ENCODE peak calls at places on chromosome 14, in ten cellular contexts. D is MM.1S, N is GM23248, L is astrocyte, J is fibroblast of lung, H is IMR-90, F is HCT116, R is GM23338, S is neural progenitor cell, B is mammary epithelial cell. U is an unnamed sample.

GRCh38 chr14:62694075-62694474 is 351.2 kb downstream of the KCNH5 start:
- DNase-seq in H (peak; percentile 99), J (peak; percentile 99), R (no peak), B (peak; percentile 99), S (no peak), F (no peak), N (no peak), D (no peak), L (peak; percentile 99), U (no peak)

GRCh38 chr14:95444132-95445129 is 72.0 kb downstream of the SYNE3 start:
- DNase-seq in D (no peak), F (no peak), R (no peak), L (no peak), H (no peak), J (no peak), S (no peak), B (no peak), N (no peak), U (no peak)

GRCh38 chr14:33070474-33070873 is 131.8 kb downstream of the NPAS3 start:
- DNase-seq in H (no peak), N (no peak), D (no peak), S (no peak), F (no peak), L (no peak), J (no peak), B (no peak), R (no peak), U (no peak)

GRCh38 chr14:65954915-65955314 is 531.3 kb upstream of the CCDC196 start:
- DNase-seq in B (no peak), S (no peak), F (no peak), R (no peak), N (no peak), H (no peak), D (no peak), L (no peak), J (no peak), U (no peak)

GRCh38 chr14:61396694-61397093 is 75.3 kb downstream of the PRKCH start:
- DNase-seq in S (no peak), H (no peak), J (no peak), R (no peak), F (no peak), D (no peak), B (no peak), L (no peak), N (no peak), U (no peak)

GRCh38 chr14:64444984-64445845 is 20.1 kb upstream of the AKAP5 start:
- DNase-seq in F (no peak), B (peak; percentile 80), D (peak; percentile 59), H (peak; percentile 77), J (peak; percentile 58), S (no peak), N (peak; percentile 67), L (peak; percentile 83), R (no peak), U (no peak)

GRCh38 chr14:74979442-74980397 is 23.0 kb upstream of the EIF2B2 start:
- DNase-seq in D (no peak), B (no peak), F (no peak), L (peak; percentile 11), J (peak; percentile 38), S (peak; percentile 70), R (peak; percentile 71), H (peak; percentile 36), N (peak; percentile 45), U (peak; percentile 37)

GRCh38 chr14:96136361-96136760 is 68.3 kb upstream of the BDKRB2 start:
- DNase-seq in B (peak; percentile 64), J (peak; percentile 86), D (no peak), F (no peak), N (peak; percentile 58), S (no peak), R (no peak), H (peak; percentile 88), L (peak; percentile 86), U (peak; percentile 22)

GRCh38 chr14:72679106-72679505 is 214.8 kb downstream of the DPF3 start:
- DNase-seq in F (no peak), N (peak; percentile 48), S (peak; percentile 7), R (no peak), B (no peak), J (peak; percentile 56), D (no peak), L (peak; percentile 56), H (peak; percentile 52), U (no peak)

GRCh38 chr14:101134851-101135486 is 231.4 kb upstream of the RTL1 start:
- DNase-seq in F (no peak), S (no peak), B (no peak), N (no peak), D (no peak), J (no peak), H (no peak), L (no peak), R (no peak), U (no peak)

GRCh38 chr14:61608245-61609142 is 86.8 kb upstream of the HIF1A start:
- DNase-seq in J (peak; percentile 60), N (peak; percentile 55), H (peak; percentile 52), L (peak; percentile 83), R (no peak), F (no peak), B (no peak), S (peak; percentile 87), D (no peak), U (peak; percentile 41)

GRCh38 chr14:31884776-31885379 is 192.2 kb upstream of the ARHGAP5 start:
- DNase-seq in J (peak; percentile 41), B (peak; percentile 79), F (no peak), N (peak; percentile 71), S (no peak), R (no peak), D (no peak), H (peak; percentile 60), L (peak; percentile 59), U (peak; percentile 79)

GRCh38 chr14:59376691-59377090 is 88.5 kb downstream of the GPR135 start:
- DNase-seq in R (no peak), L (no peak), S (no peak), F (no peak), N (no peak), H (no peak), D (no peak), J (peak; percentile 30), B (no peak), U (no peak)

GRCh38 chr14:59374048-59374447 is 91.1 kb downstream of the GPR135 start:
- DNase-seq in F (no peak), H (no peak), B (no peak), R (no peak), L (no peak), N (no peak), D (no peak), S (no peak), J (no peak), U (no peak)

GRCh38 chr14:59377485-59377884 is 87.7 kb downstream of the GPR135 start:
- DNase-seq in R (no peak), J (peak; percentile 37), N (no peak), F (no peak), S (no peak), B (no peak), H (no peak), L (no peak), D (no peak), U (no peak)

GRCh38 chr14:59377991-59378720 is 87.0 kb downstream of the GPR135 start:
- DNase-seq in J (no peak), R (no peak), F (no peak), H (no peak), L (no peak), N (no peak), D (no peak), B (no peak), S (no peak), U (no peak)
- H2AFZ ChIP-seq in J (no peak overlapping the region), R (no peak overlapping the region), F (no peak overlapping the region), H (no peak overlapping the region), L (no peak overlapping the region), N (no peak overlapping the region), D (no peak overlapping the region), B (no peak overlapping the region), S (no peak overlapping the region), U (no peak overlapping the region)

DNA sequence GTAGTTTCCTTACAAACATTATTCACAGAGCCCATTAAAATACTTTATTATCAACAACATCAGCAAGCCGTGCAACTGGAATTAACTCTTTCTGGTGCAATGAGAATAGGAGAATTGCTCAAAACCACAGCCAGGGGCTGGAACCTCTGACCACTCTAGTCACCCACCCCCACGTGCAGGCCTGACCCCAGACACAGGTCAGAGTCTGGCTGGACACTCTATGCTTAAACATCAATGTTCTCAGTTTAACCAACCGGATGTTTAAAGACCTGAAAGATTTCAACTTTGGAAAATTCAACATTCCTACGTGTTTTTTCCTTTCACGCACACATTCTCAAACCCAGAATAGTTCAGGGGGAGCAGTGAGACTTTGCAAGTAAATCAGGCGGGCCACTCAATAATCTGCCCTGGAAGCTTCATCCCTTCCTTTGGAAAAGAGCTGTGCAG is 65.1 kb downstream of the FOXN3 start:
- DNase-seq in L (no peak), H (no peak), R (no peak), J (no peak), S (no peak), D (no peak), F (no peak), N (peak; percentile 44), B (no peak), U (no peak)
- H3K4me2 ChIP-seq in L (peak overlapping the region; percentile 53), H (peak overlapping the region; percentile 55), R (peak overlapping the region; percentile 58), J (peak overlapping the region; percentile 44), S (peak overlapping the region; percentile 50), D (no peak overlapping the region), F (no peak overlapping the region), N (peak overlapping the region; percentile 85), B (no peak overlapping the region), U (peak overlapping the region; percentile 11)

GRCh38 chr14:44662250-44662891 is 155.3 kb upstream of the FSCB start:
- DNase-seq in S (no peak), D (peak; percentile 10), N (no peak), L (no peak), J (no peak), H (no peak), R (no peak), F (no peak), B (no peak), U (no peak)
- H2AFZ ChIP-seq in S (no peak overlapping the region), D (peak overlapping the region; percentile 51), N (no peak overlapping the region), L (no peak overlapping the region), J (no peak overlapping the region), H (no peak overlapping the region), R (peak overlapping the region; percentile 25), F (no peak overlapping the region), B (no peak overlapping the region), U (peak overlapping the region; percentile 29)

GRCh38 chr14:91373591-91374245 is 43.9 kb downstream of the CCDC88C start:
- DNase-seq in H (no peak), S (no peak), B (no peak), R (no peak), F (no peak), N (no peak), D (peak; percentile 80), J (no peak), L (no peak), U (peak; percentile 38)

GRCh38 chr14:91374897-91375747 is 42.5 kb downstream of the CCDC88C start:
- DNase-seq in S (peak; percentile 87), R (peak; percentile 74), H (no peak), L (no peak), D (peak; percentile 62), J (no peak), N (no peak), B (no peak), F (no peak), U (no peak)

GRCh38 chr14:91372680-91373495 is 44.7 kb downstream of the CCDC88C start:
- DNase-seq in R (no peak), N (no peak), D (peak; percentile 48), B (no peak), S (no peak), F (no peak), L (no peak), H (no peak), J (no peak), U (no peak)

GRCh38 chr14:91375748-91376452 is 41.7 kb downstream of the CCDC88C start:
- DNase-seq in H (no peak), D (peak; percentile 57), R (no peak), N (no peak), J (no peak), S (no peak), B (no peak), L (no peak), F (no peak), U (no peak)

GRCh38 chr14:91374287-91374880 is 43.2 kb downstream of the CCDC88C start:
- DNase-seq in B (no peak), H (no peak), D (no peak), F (no peak), L (no peak), N (no peak), S (peak; percentile 53), R (no peak), J (no peak), U (no peak)
- H3K4me2 ChIP-seq in B (no peak overlapping the region), H (no peak overlapping the region), D (peak overlapping the region; percentile 82), F (no peak overlapping the region), L (no peak overlapping the region), N (no peak overlapping the region), S (no peak overlapping the region), R (no peak overlapping the region), J (no peak overlapping the region), U (no peak overlapping the region)

U was measured in PC-3.